ENCODE peak calls at places on chromosomes 12 and 14, in ten cellular contexts. W is endothelial cell, H is omental fat pad, M is fibroblast of pulmonary artery, U is OCI-LY7, O is nephron progenitor cell, F is GM10248, K is HCT116, S is thoracic aorta, Z is AG09319. Q is an unnamed sample.
A peak's percentile ranks its signal among the peaks of the same experiment; 100 is the strongest.

GRCh38 chr12:43750814-43751213 is 7.8 kb downstream of the PUS7L start:
- DNase-seq in W (no peak), H (no peak), M (no peak), U (no peak), O (no peak), F (no peak), K (no peak), S (no peak), Z (no peak), Q (no peak)

GRCh38 chr12:21416611-21417121 is 20.8 kb upstream of the PYROXD1 start:
- DNase-seq in W (no peak), H (no peak), M (peak; percentile 23), U (no peak), O (no peak), F (no peak), K (no peak), S (no peak), Z (no peak), Q (no peak)

GRCh38 chr12:64882687-64883086 is 58.2 kb downstream of the TBC1D30 start:
- DNase-seq in W (no peak), H (no peak), M (no peak), U (no peak), O (no peak), F (no peak), K (no peak), S (no peak), Z (no peak), Q (no peak)

GRCh38 chr12:131852551-131853299 is 24.5 kb downstream of the MMP17 start:
- DNase-seq in W (no peak), H (no peak), M (no peak), U (no peak), O (no peak), F (no peak), K (no peak), S (no peak), Z (no peak), Q (no peak)

GRCh38 chr14:95981939-95982338 is 57.2 kb upstream of the C14orf132 start:
- DNase-seq in W (no peak), H (no peak), M (no peak), U (no peak), O (peak; percentile 27), F (no peak), K (no peak), S (no peak), Z (no peak), Q (no peak)

GRCh38 chr12:53806689-53807088 is 54.9 kb upstream of the CISTR start:
- DNase-seq in W (no peak), H (no peak), M (peak; percentile 15), U (no peak), O (no peak), F (no peak), K (no peak), S (no peak), Z (no peak), Q (no peak)

GRCh38 chr14:68363841-68364711 is 428.8 kb downstream of the ZFP36L1 start:
- DNase-seq in W (peak; percentile 73), H (no peak), M (peak; percentile 61), U (no peak), O (peak; percentile 78), F (no peak), K (no peak), S (no peak), Z (no peak), Q (peak; percentile 38)

GRCh38 chr12:131242741-131243496 is 289.2 kb downstream of the ADGRD1 start:
- DNase-seq in W (peak; percentile 29), H (no peak), M (no peak), U (peak; percentile 80), O (no peak), F (no peak), K (peak; percentile 94), S (no peak), Z (no peak), Q (no peak)

GRCh38 chr12:19409376-19409775 is 29.9 kb upstream of the AEBP2 start:
- DNase-seq in W (no peak), H (no peak), M (peak; percentile 57), U (no peak), O (no peak), F (no peak), K (no peak), S (no peak), Z (no peak), Q (no peak)

GRCh38 chr14:100603341-100604125 is 16.3 kb upstream of the BEGAIN start:
- DNase-seq in W (no peak), H (no peak), M (no peak), U (no peak), O (no peak), F (no peak), K (no peak), S (no peak), Z (no peak), Q (no peak)

GRCh38 chr12:52251367-52252055 is 18.5 kb downstream of the KRT7 start:
- DNase-seq in W (no peak), H (peak; percentile 17), M (no peak), U (no peak), O (no peak), F (no peak), K (no peak), S (no peak), Z (no peak), Q (no peak)

GRCh38 chr12:91774471-91774921 is 371.1 kb downstream of the BTG1 start:
- DNase-seq in W (no peak), H (no peak), M (peak; percentile 69), U (no peak), O (no peak), F (no peak), K (no peak), S (no peak), Z (peak; percentile 7), Q (no peak)

GRCh38 chr14:24052656-24053547 is 1.1 kb downstream of the CARMIL3 start:
- DNase-seq in W (no peak), H (no peak), M (no peak), U (no peak), O (no peak), F (no peak), K (no peak), S (no peak), Z (no peak), Q (peak; percentile 19)

GRCh38 chr14:59215353-59215752 is 26.9 kb downstream of the DAAM1 start:
- DNase-seq in W (no peak), H (no peak), M (peak; percentile 39), U (no peak), O (no peak), F (no peak), K (no peak), S (peak; percentile 18), Z (peak; percentile 69), Q (no peak)

GRCh38 chr12:109186993-109187653 is 70.7 kb downstream of the ACACB start:
- DNase-seq in W (no peak), H (no peak), M (no peak), U (no peak), O (no peak), F (no peak), K (no peak), S (no peak), Z (no peak), Q (no peak)

GRCh38 chr12:109189291-109189690 is 72.9 kb downstream of the ACACB start:
- DNase-seq in W (no peak), H (no peak), M (no peak), U (no peak), O (no peak), F (no peak), K (no peak), S (no peak), Z (no peak), Q (no peak)

GRCh38 chr12:109191621-109192250 is 75.3 kb downstream of the ACACB start:
- DNase-seq in W (no peak), H (no peak), M (no peak), U (no peak), O (no peak), F (no peak), K (no peak), S (no peak), Z (no peak), Q (no peak)

GRCh38 chr12:109185441-109185840 is 69.1 kb downstream of the ACACB start:
- DNase-seq in W (no peak), H (no peak), M (no peak), U (no peak), O (no peak), F (no peak), K (no peak), S (no peak), Z (no peak), Q (no peak)

DNA sequence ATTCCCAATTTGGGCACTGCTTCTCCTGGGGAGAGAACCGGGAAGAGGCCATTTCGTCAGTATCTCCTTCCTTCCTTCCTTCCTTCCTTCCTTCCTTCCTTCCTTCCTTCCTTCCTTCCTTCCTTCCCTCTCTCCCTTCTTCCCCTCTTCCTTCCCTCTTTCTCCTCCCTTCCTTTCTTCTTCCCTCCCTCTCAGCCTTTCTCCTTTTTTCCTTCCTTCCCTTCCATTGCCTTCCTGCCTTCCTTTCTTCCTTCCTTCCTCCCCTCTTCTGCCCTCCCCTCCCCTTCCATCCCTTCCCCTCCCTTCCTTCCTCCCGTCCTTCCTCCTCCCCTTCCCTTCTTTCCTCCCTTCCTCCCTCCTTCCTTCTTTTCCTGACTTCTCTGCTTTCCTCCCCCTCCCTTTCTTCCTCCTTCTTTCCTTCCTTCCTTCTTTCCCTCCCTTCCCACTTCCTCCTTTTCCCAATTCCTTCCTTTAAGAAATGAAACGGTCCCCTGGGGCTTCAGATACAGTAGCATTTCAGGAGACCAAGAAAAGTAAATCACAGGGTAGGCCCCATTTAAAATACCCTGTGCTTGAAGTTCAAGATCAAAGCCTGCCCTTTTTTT is 71.8 kb downstream of the ACACB start:
- DNase-seq in W (no peak), H (no peak), M (no peak), U (no peak), O (no peak), F (no peak), K (no peak), S (no peak), Z (no peak), Q (no peak)
- TF ChIP-seq CTCF in W (no peak), H (no peak), M (no peak), U (no peak), O (no peak), F (no peak), K (no peak), S (no peak), Z (no peak), Q (no peak)

GRCh38 chr12:68001486-68002466 is 12.5 kb downstream of the IFNG-AS1 start:
- DNase-seq in W (no peak), H (no peak), M (peak; percentile 14), U (peak; percentile 59), O (no peak), F (no peak), K (no peak), S (no peak), Z (no peak), Q (no peak)
- TF ChIP-seq CTCF in W (peak; percentile 72), H (no peak), M (peak; percentile 25), U (peak; percentile 84), O (peak; percentile 45), F (peak; percentile 12), K (peak; percentile 36), S (no peak), Z (peak; percentile 39), Q (peak; percentile 49)

GRCh38 chr14:49892636-49893308 is at the start of gene ARF6:
- DNase-seq in W (peak; percentile 98), H (peak; percentile 86), M (peak; percentile 98), U (peak; percentile 99), O (peak; percentile 98), F (peak; percentile 97), K (peak; percentile 90), S (peak; percentile 90), Z (peak; percentile 94), Q (peak; percentile 97)
- TF ChIP-seq CTCF in W (no peak), H (no peak), M (no peak), U (no peak), O (no peak), F (peak; percentile 23), K (no peak), S (no peak), Z (no peak), Q (no peak)

GRCh38 chr12:4899361-4899760 is 10.3 kb upstream of the KCNA1 start:
- DNase-seq in W (no peak), H (no peak), M (no peak), U (no peak), O (no peak), F (peak; percentile 20), K (no peak), S (no peak), Z (no peak), Q (no peak)
- TF ChIP-seq CTCF in W (no peak), H (no peak), M (no peak), U (peak; percentile 52), O (no peak), F (peak; percentile 51), K (no peak), S (no peak), Z (no peak), Q (no peak)